ENCODE peak calls at places on chromosomes 12 and 14, in nine cellular contexts. B is T-helper 2 cell, A is NCI-H1092, H is naive B cell, M is GM04503, S is astrocyte of the spinal cord, N is COR-L47, Z is T-cell, P is progenitor cell of endocrine pancreas. L is an unnamed sample.

GRCh38 chr14:102849522-102850379 is 72.5 kb downstream of the TRAF3 start:
- DNase-seq in A (peak), B (no peak), P (no peak), N (peak), H (no peak), Z (no peak), M (no peak), S (peak), L (no peak)

GRCh38 chr14:69675246-69675583 is 63.8 kb downstream of the SUSD6 start:
- DNase-seq in N (no peak), P (no peak), B (no peak), Z (no peak), A (no peak), H (no peak), M (no peak), S (no peak), L (no peak)

GRCh38 chr12:22480016-22480415 is 64.3 kb downstream of the C2CD5 start:
- DNase-seq in Z (no peak), H (no peak), A (no peak), B (no peak), S (no peak), N (no peak), M (no peak), P (no peak), L (no peak)

GRCh38 chr14:92473261-92473946 is 40.2 kb upstream of the RIN3 start:
- DNase-seq in M (peak), N (no peak), B (no peak), P (no peak), S (peak), A (no peak), Z (no peak), H (no peak), L (no peak)

GRCh38 chr14:68139466-68140110 is 320.0 kb downstream of the RAD51B start:
- DNase-seq in H (no peak), S (no peak), B (no peak), A (peak), M (no peak), P (no peak), N (no peak), Z (no peak), L (no peak)

GRCh38 chr14:51735851-51736250 is 84.1 kb downstream of the FRMD6 start:
- DNase-seq in P (no peak), A (no peak), B (no peak), Z (no peak), N (no peak), H (no peak), M (no peak), S (no peak), L (no peak)

GRCh38 chr14:61003571-61003970 is 22.5 kb downstream of the SLC38A6 start:
- DNase-seq in M (peak), A (no peak), P (no peak), Z (no peak), B (no peak), N (no peak), S (no peak), H (no peak), L (no peak)

GRCh38 chr14:103836976-103837725 is 10.2 kb downstream of the PPP1R13B start:
- DNase-seq in S (no peak), Z (no peak), B (no peak), P (no peak), A (no peak), H (no peak), N (no peak), M (no peak), L (no peak)

GRCh38 chr14:102424520-102424919 is 61.8 kb downstream of the TECPR2 start:
- DNase-seq in M (no peak), N (no peak), Z (no peak), H (no peak), P (no peak), S (no peak), A (no peak), B (no peak), L (no peak)

GRCh38 chr14:68369289-68369925 is 423.5 kb downstream of the ZFP36L1 start:
- DNase-seq in B (no peak), S (no peak), N (no peak), A (no peak), P (no peak), M (no peak), Z (no peak), H (peak), L (no peak)

GRCh38 chr14:88904864-88905263 is 80.4 kb downstream of the TTC8 start:
- DNase-seq in Z (no peak), A (no peak), B (no peak), P (no peak), N (no peak), H (no peak), M (no peak), S (peak), L (no peak)

GRCh38 chr12:54591001-54591591 is 2.6 kb upstream of the PPP1R1A start:
- DNase-seq in M (no peak), Z (no peak), B (no peak), H (no peak), S (no peak), A (no peak), N (no peak), P (no peak), L (no peak)

GRCh38 chr12:13104403-13104802 is 936 bp upstream of the GSG1 start:
- DNase-seq in Z (no peak), M (no peak), H (no peak), A (no peak), B (no peak), P (no peak), N (no peak), S (no peak), L (no peak)

GRCh38 chr12:58540480-58541299 is 379.6 kb downstream of the LRIG3 start:
- DNase-seq in B (no peak), M (peak), S (peak), Z (no peak), H (no peak), N (peak), P (peak), A (peak), L (no peak)

GRCh38 chr14:105142651-105143450 is 25.7 kb downstream of the JAG2 start:
- DNase-seq in P (no peak), A (no peak), B (no peak), Z (no peak), S (no peak), M (no peak), H (no peak), N (no peak), L (no peak)

GRCh38 chr14:91405241-91405721 is 12.3 kb downstream of the CCDC88C start:
- DNase-seq in B (no peak), P (no peak), N (no peak), A (no peak), H (no peak), M (no peak), Z (peak), S (no peak), L (peak)

GRCh38 chr12:55812088-55812487 is 5.4 kb downstream of the SARNP start:
- DNase-seq in A (no peak), N (no peak), H (no peak), B (no peak), Z (no peak), S (no peak), M (no peak), P (no peak), L (no peak)

GRCh38 chr12:113697646-113698504 is 226.2 kb upstream of the LHX5 start:
- DNase-seq in H (no peak), P (no peak), Z (no peak), A (peak), S (no peak), N (peak), B (no peak), M (no peak), L (no peak)

GRCh38 chr14:77570706-77571293 is 45.6 kb downstream of the SPTLC2 start:
- DNase-seq in S (no peak), Z (no peak), N (no peak), B (no peak), A (no peak), P (no peak), M (no peak), H (no peak), L (no peak)

GRCh38 chr14:22113401-22113800 is 439.8 kb upstream of the OR4E1 start:
- DNase-seq in S (no peak), N (no peak), H (no peak), P (no peak), B (no peak), M (no peak), Z (no peak), A (no peak), L (no peak)

GRCh38 chr14:47189911-47190503 is 485.4 kb downstream of the MDGA2 start:
- DNase-seq in P (no peak), Z (no peak), B (no peak), M (no peak), N (no peak), S (no peak), H (no peak), A (no peak), L (no peak)

GRCh38 chr12:124165695-124166094 is 129.2 kb upstream of the RFLNA start:
- DNase-seq in H (no peak), Z (no peak), B (no peak), M (no peak), P (no peak), A (no peak), N (no peak), S (no peak), L (no peak)

GRCh38 chr14:74634964-74635363 is 22.9 kb upstream of the LTBP2 start:
- DNase-seq in P (no peak), H (no peak), B (no peak), M (no peak), N (no peak), A (no peak), S (no peak), Z (no peak), L (no peak)

GRCh38 chr12:104750061-104750460 is 208.0 kb downstream of the SLC41A2 start:
- DNase-seq in B (no peak), A (no peak), P (no peak), S (peak), H (peak), Z (no peak), N (no peak), M (no peak), L (no peak)

GRCh38 chr12:55330446-55330845 is at the start of gene OR6C3:
- DNase-seq in A (no peak), S (no peak), Z (no peak), H (no peak), M (no peak), N (no peak), B (no peak), P (no peak), L (no peak)

GRCh38 chr12:68675098-68675842 is 11.5 kb upstream of the NUP107 start:
- DNase-seq in P (no peak), M (peak), N (no peak), Z (peak), S (no peak), H (no peak), B (no peak), A (no peak), L (peak)

GRCh38 chr12:91921555-91921954 is 224.1 kb downstream of the BTG1 start:
- DNase-seq in B (no peak), A (no peak), S (no peak), Z (no peak), N (no peak), M (no peak), H (no peak), P (no peak), L (no peak)

GRCh38 chr12:1013618-1014489 is 22.8 kb downstream of the ERC1 start:
- DNase-seq in A (no peak), B (no peak), P (no peak), M (no peak), Z (no peak), N (no peak), H (no peak), S (peak), L (no peak)

GRCh38 chr12:38137287-38137686 is 179.3 kb upstream of the ALG10B start:
- DNase-seq in A (no peak), N (no peak), S (no peak), P (no peak), M (no peak), H (no peak), B (no peak), Z (no peak), L (no peak)

GRCh38 chr14:38210587-38211257 is 3.0 kb downstream of the SSTR1 start:
- DNase-seq in S (peak), B (no peak), Z (no peak), H (no peak), N (no peak), P (peak), M (no peak), A (no peak), L (no peak)

GRCh38 chr12:16590645-16591044 is 15.3 kb downstream of the LMO3 start:
- DNase-seq in N (no peak), B (no peak), H (no peak), Z (no peak), P (no peak), S (no peak), A (no peak), M (no peak), L (no peak)

GRCh38 chr12:3913278-3913677 is 40.1 kb upstream of the PARP11 start:
- DNase-seq in B (no peak), S (no peak), Z (no peak), P (no peak), H (no peak), A (no peak), M (no peak), N (no peak), L (no peak)

GRCh38 chr12:32568241-32568640 is 110.9 kb upstream of the DNM1L start:
- DNase-seq in B (no peak), A (no peak), S (peak), M (peak), P (no peak), Z (no peak), N (peak), H (no peak), L (no peak)

GRCh38 chr14:35213143-35213788 is 78.9 kb upstream of the PSMA6 start:
- DNase-seq in B (no peak), A (no peak), M (no peak), S (no peak), H (no peak), P (no peak), N (no peak), Z (no peak), L (no peak)

GRCh38 chr14:20679907-20680306 is 4.5 kb upstream of the RNASE4 start:
- DNase-seq in S (peak), M (no peak), Z (no peak), N (no peak), H (no peak), A (no peak), B (no peak), P (no peak), L (no peak)

GRCh38 chr12:123741937-123742572 is 20.0 kb upstream of the DNAH10 start:
- DNase-seq in M (no peak), B (no peak), P (no peak), Z (peak), H (no peak), A (no peak), N (no peak), S (no peak), L (no peak)

GRCh38 chr12:117053597-117054201 is 45.5 kb downstream of the TESC start:
- DNase-seq in M (no peak), A (no peak), S (no peak), P (no peak), B (no peak), H (no peak), Z (no peak), N (no peak), L (no peak)

GRCh38 chr12:90015228-90015627 is 306.6 kb upstream of the ATP2B1 start:
- DNase-seq in B (no peak), M (no peak), P (no peak), Z (no peak), H (no peak), A (no peak), S (no peak), N (no peak), L (no peak)

L was measured in effector CD4-positive, alpha-beta T cell.